ENCODE peak calls at places on chromosomes 3 and 15, in nine cellular contexts. L is tibial nerve, F is H1, E is IMR-90, N is testis, R is Peyer's patch, J is A549, W is esophagus squamous epithelium, B is ovary. S is an unnamed sample. For H3K4me1, the result is how much of the 10 kb centered on the place peaks cover.

GRCh38 chr3:27686642-27687041 is 35.5 kb downstream of the EOMES start:
- DNase-seq in L (no peak), F (no peak), E (peak), N (no peak), R (no peak), J (no peak), W (no peak), B (no peak), S (no peak)

GRCh38 chr15:90819850-90820249 is 48.5 kb upstream of the FURIN start:
- DNase-seq in L (no peak), F (no peak), E (no peak), N (no peak), R (no peak), J (no peak), W (no peak), B (no peak), S (no peak)

GRCh38 chr15:41917767-41918430 is 24.0 kb upstream of the SPTBN5 start:
- DNase-seq in L (no peak), F (no peak), E (peak), N (no peak), R (peak), J (peak), W (no peak), B (no peak), S (peak)

GRCh38 chr15:90376789-90377188 is 11.3 kb upstream of the IQGAP1 start:
- DNase-seq in L (no peak), F (no peak), E (no peak), N (no peak), R (peak), J (no peak), W (no peak), B (no peak), S (no peak)

GRCh38 chr15:32683906-32684584 is 33.8 kb upstream of the GREM1 start:
- DNase-seq in L (no peak), F (no peak), E (peak), N (no peak), R (no peak), J (peak), W (no peak), B (no peak), S (no peak)

GRCh38 chr15:29596266-29596665 is 226.0 kb downstream of the TJP1 start:
- DNase-seq in L (no peak), F (no peak), E (peak), N (no peak), R (no peak), J (no peak), W (no peak), B (no peak), S (no peak)

GRCh38 chr3:196524527-196524926 is 9.4 kb upstream of the SMCO1 start:
- DNase-seq in L (no peak), F (no peak), E (peak), N (no peak), R (no peak), J (no peak), W (no peak), B (no peak), S (no peak)

GRCh38 chr3:187777331-187778046 is 32.2 kb upstream of the BCL6 start:
- DNase-seq in L (no peak), F (no peak), E (peak), N (no peak), R (peak), J (no peak), W (no peak), B (no peak), S (no peak)

GRCh38 chr3:85821130-85821756 is 862.5 kb downstream of the CADM2 start:
- DNase-seq in L (no peak), F (peak), E (no peak), N (peak), R (no peak), J (peak), W (no peak), B (no peak), S (no peak)

GRCh38 chr3:150602426-150603089 is 563 bp upstream of the SELENOT start:
- DNase-seq in L (no peak), F (no peak), E (no peak), N (no peak), R (no peak), J (no peak), W (no peak), B (no peak), S (no peak)

GRCh38 chr3:150605998-150606641 is 3.0 kb downstream of the SELENOT start:
- DNase-seq in L (no peak), F (no peak), E (no peak), N (no peak), R (no peak), J (no peak), W (no peak), B (no peak), S (peak)

GRCh38 chr3:150599611-150600297 is 3.4 kb upstream of the SELENOT start:
- DNase-seq in L (no peak), F (no peak), E (peak), N (no peak), R (no peak), J (no peak), W (no peak), B (no peak), S (no peak)

GRCh38 chr3:150603888-150604319 is 783 bp downstream of the SELENOT start:
- DNase-seq in L (no peak), F (no peak), E (no peak), N (peak), R (no peak), J (no peak), W (no peak), B (no peak), S (no peak)

GRCh38 chr3:150603090-150603887 is at the start of gene SELENOT:
- DNase-seq in L (peak), F (peak), E (peak), N (peak), R (peak), J (peak), W (peak), B (peak), S (peak)
- TF ChIP-seq POLR2A in L (peak), F (peak), E (peak), N (peak), R (peak), J (peak), W (peak), B (peak), S (peak)

GRCh38 chr3:194090716-194091115 is 45.2 kb upstream of the HES1 start:
- DNase-seq in L (no peak), F (no peak), E (no peak), N (no peak), R (peak), J (no peak), W (no peak), B (no peak), S (no peak)
- H3K4me1 ChIP-seq in L (under half), F (under half), E (under half), N (under half), R (under half), J (under half), W (half or more), B (under half), S (under half)

GRCh38 chr15:85582076-85582718 is 201.8 kb downstream of the AKAP13 start:
- DNase-seq in L (no peak), F (no peak), E (peak), N (no peak), R (peak), J (no peak), W (no peak), B (no peak), S (no peak)
- TF ChIP-seq POLR2A in L (no peak), F (no peak), E (no peak), N (no peak), R (peak), J (no peak), W (no peak), B (no peak), S (no peak)

DNA sequence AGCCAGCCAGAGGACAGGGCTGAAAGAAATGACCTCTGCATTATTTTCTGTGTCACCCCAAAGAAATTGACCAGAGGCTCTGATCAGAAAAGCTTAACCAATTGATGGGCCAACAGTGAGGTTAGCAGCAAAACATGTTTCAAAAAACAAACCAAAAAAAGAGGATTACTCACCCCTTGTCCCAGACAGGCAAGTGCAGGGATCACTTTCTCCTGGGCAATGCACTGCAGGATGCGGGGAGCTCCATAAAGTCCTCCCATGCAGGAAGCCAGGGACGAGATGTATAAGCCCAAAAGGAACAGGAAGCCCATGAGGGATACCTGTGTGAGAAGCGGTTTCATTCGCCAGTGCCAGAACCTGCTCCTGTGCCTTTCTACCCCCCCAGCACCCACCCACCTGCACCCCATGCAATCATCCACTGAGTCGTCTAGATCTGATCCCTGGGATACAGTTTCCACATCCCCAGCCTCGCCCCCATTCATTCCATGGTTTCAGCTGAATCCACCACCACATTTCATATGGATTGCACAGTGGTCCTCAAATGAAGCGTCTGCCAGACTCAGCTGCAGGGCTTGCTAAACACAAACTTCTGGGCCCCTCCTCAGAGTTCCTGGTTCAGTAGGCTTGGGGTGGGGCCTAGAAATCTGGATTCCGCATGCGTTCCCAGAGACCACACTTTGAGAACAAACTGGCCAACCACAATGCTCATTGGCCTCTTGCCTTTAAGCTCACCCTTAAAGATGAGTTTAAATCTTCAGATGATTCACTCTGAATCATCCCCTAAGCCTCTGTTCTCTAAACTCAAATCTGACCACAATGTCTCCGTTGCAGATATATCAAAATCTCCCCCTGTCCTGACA is 54.4 kb upstream of the HEG1 start:
- DNase-seq in L (no peak), F (no peak), E (peak), N (no peak), R (no peak), J (peak), W (no peak), B (no peak), S (no peak)
- H3K4me1 ChIP-seq in L (under half), F (under half), E (under half), N (under half), R (under half), J (under half), W (under half), B (under half), S (under half)